ENCODE peak calls at places on chromosomes 11 and 22, in five cellular contexts. F is hepatocyte, B is HCT116, X is GM23338, Z is MM.1S. I is an unnamed sample.
A peak's percentile ranks its signal among the peaks of the same experiment; 100 is the strongest.

GRCh38 chr22:19041403-19042074 is 80.7 kb downstream of the DGCR2 start:
- DNase-seq in F (no peak), B (no peak), X (no peak), Z (no peak), I (no peak)

GRCh38 chr22:44532466-44533025 is 34.5 kb upstream of the RTL6 start:
- DNase-seq in F (no peak), B (no peak), X (no peak), Z (no peak), I (no peak)

GRCh38 chr22:49207008-49207775 is 620.5 kb downstream of the BRD1 start:
- DNase-seq in F (no peak), B (no peak), X (no peak), Z (no peak), I (no peak)

GRCh38 chr11:29231991-29232390 is 784.8 kb downstream of the KCNA4 start:
- DNase-seq in F (no peak), B (no peak), X (no peak), Z (no peak), I (no peak)

GRCh38 chr11:77278595-77279506 is 22.6 kb downstream of the GDPD4 start:
- DNase-seq in F (no peak), B (no peak), X (no peak), Z (no peak), I (no peak)

GRCh38 chr22:50260801-50261614 is 475 bp downstream of the MAPK12 start:
- DNase-seq in F (peak; percentile 74), B (no peak), X (peak; percentile 59), Z (peak; percentile 54), I (peak; percentile 68)

GRCh38 chr22:45696227-45696626 is 24.6 kb downstream of the ATXN10 start:
- DNase-seq in F (no peak), B (no peak), X (no peak), Z (no peak), I (no peak)

GRCh38 chr11:58616594-58616993 is 5.9 kb upstream of the CNTF start:
- DNase-seq in F (peak; percentile 23), B (no peak), X (no peak), Z (no peak), I (no peak)

GRCh38 chr22:42800731-42801536 is 56.1 kb downstream of the ARFGAP3 start:
- DNase-seq in F (no peak), B (no peak), X (no peak), Z (no peak), I (no peak)

GRCh38 chr11:73198677-73199076 is 19.4 kb upstream of the P2RY2 start:
- DNase-seq in F (peak; percentile 81), B (peak; percentile 45), X (peak; percentile 79), Z (no peak), I (no peak)

GRCh38 chr11:122089111-122089510 is 26.9 kb downstream of the BLID start:
- DNase-seq in F (no peak), B (no peak), X (no peak), Z (no peak), I (no peak)

GRCh38 chr11:68509105-68509504 is 48.6 kb downstream of the PPP6R3 start:
- DNase-seq in F (no peak), B (no peak), X (peak; percentile 28), Z (no peak), I (no peak)

GRCh38 chr11:113331988-113332387 is 17.6 kb downstream of the TTC12 start:
- DNase-seq in F (no peak), B (no peak), X (no peak), Z (no peak), I (no peak)

GRCh38 chr11:8477680-8478079 is 116.3 kb downstream of the STK33 start:
- DNase-seq in F (no peak), B (no peak), X (no peak), Z (peak; percentile 30), I (no peak)

GRCh38 chr22:22882033-22882717 is 5.4 kb upstream of the IGLL5 start:
- DNase-seq in F (no peak), B (no peak), X (peak; percentile 5), Z (peak; percentile 81), I (no peak)
- H3K4me1 ChIP-seq in F (no peaks in the 10 kb centered on the region), B (no peaks in the 10 kb centered on the region), X (no peaks in the 10 kb centered on the region), Z (peaks cover 60% of the 10 kb centered on the region), I (peaks cover 89% of the 10 kb centered on the region)

GRCh38 chr22:22691055-22691454 is 46.6 kb downstream of the GGTLC2 start:
- DNase-seq in F (no peak), B (no peak), X (no peak), Z (no peak), I (no peak)
- TF ChIP-seq CTCF in F (no peak), B (no peak), X (no peak), Z (no peak), I (no peak)

DNA sequence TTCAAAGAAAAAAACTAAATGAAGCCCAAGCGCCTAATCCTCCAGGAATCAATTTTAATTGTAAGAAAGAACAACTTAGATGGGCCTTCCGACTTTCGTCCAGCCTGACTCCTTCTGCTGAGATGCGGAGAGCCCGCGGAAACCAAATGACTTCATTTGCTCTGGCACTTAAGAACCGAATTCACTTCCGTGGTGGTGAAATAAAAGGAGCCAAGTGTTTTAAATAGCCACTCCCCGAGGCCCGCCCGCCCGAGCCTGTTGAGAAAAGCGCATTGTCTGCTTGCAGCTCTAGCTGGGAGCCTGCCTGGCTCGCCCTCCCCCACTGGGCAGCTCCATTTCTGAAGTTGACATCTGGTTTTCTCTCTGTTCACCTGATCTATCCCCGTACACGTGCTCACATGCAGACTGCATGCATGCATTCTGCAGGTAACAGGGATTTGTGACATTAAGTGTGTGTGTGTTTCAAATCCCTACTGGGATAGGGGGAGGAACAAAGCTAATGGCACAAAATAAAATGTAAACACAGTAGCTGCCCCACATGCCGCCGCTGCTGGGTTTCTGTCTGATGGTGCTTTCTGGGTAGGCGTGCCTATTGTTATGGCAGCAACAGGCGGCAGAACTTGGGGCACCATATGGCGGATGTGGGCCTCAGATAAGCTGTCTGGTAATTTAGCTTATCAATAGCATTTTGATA is 6.2 kb downstream of the TEAD1 start:
- DNase-seq in F (peak; percentile 90), B (no peak), X (peak; percentile 97), Z (peak; percentile 76), I (no peak)
- TF ChIP-seq EZH2phosphoT487 in F (no peak), B (no peak), X (no peak), Z (no peak), I (no peak)

GRCh38 chr22:35380537-35381423 is at the start of gene HMOX1:
- DNase-seq in F (peak; percentile 96), B (peak; percentile 51), X (peak; percentile 91), Z (peak; percentile 88), I (peak; percentile 51)
- H3K4me1 ChIP-seq in F (peaks cover 52% of the 10 kb centered on the region), B (peaks cover 56% of the 10 kb centered on the region), X (peaks cover 61% of the 10 kb centered on the region), Z (peaks cover 27% of the 10 kb centered on the region), I (peaks cover 56% of the 10 kb centered on the region)

DNA sequence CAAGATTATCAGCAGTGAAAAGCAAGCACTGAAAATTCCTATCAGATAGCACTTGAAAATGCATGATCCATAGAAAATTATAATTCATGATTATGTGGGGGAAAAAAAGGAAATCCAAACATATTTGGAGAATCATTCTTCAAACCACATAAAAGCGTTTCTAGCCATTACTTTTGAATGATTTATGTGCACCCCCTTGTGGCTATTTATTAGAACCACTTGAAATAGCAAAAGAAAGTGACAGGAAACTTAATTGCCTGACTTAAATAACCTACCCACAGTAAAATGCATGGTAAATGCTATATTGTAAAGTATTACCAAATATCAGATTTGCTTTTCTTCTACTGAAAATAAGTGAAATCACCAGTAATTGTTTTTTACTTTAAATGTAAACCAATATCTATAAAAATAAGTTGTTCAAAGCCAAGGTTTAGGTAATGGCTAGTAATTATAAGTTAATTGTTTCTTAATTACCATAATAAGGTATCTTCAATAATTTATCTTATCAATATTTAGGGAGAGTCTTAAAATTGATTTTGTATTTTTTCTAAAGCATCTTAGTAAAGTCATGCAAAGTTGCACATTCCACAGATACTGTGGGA is 168.5 kb downstream of the ARHGAP42 start:
- DNase-seq in F (peak; percentile 70), B (peak; percentile 52), X (peak; percentile 81), Z (peak; percentile 65), I (peak; percentile 39)
- TF ChIP-seq CTCF in F (peak; percentile 74), B (peak; percentile 49), X (peak; percentile 90), Z (peak; percentile 65), I (peak; percentile 79)

DNA sequence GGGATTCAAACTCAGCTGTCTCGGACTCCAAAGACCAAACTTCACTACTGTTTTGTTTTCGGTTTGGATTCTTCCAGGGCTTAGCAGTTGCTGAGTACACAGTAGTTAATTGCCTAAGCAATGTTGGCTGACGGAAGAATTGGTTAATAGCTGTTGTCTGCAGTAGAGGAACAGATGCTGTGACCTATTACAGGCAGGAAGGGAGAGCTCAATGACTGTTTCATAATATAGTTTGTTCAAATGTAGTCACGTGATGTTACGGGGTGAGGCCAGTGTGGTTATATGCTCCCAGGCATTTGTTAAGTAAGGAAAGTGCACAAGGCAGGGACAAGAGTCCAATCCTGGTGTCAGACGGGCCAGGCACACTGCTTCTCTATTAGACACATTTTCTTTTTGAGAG is 222.6 kb upstream of the CCDC90B start:
- DNase-seq in F (peak; percentile 79), B (no peak), X (no peak), Z (no peak), I (no peak)
- TF ChIP-seq EZH2phosphoT487 in F (no peak), B (no peak), X (no peak), Z (no peak), I (no peak)

DNA sequence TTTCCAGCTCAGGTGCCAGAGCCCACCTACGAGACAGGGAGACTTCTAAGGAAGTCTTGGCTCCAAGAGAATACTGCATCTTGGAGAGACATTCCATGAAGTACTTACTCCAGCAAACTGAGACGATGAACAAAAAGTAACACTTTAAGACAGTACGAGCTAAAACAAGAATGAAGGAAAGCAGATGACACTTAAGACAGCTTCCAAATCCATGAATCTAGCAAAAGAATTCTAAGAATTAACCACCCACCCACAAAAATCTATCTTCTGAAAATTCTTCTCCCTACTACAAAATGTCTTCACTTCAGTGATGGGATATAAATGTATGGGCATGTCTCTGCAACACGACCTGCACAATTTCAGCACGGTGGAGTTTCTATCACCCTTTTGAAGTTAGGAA is 132.9 kb downstream of the C11orf58 start:
- DNase-seq in F (no peak), B (no peak), X (no peak), Z (no peak), I (no peak)
- H3K4me1 ChIP-seq in F (peaks cover 5% of the 10 kb centered on the region), B (no peaks in the 10 kb centered on the region), X (no peaks in the 10 kb centered on the region), Z (peaks cover 9% of the 10 kb centered on the region), I (no peaks in the 10 kb centered on the region)

GRCh38 chr11:62169448-62169847 is 20.6 kb upstream of the SCGB1D1 start:
- DNase-seq in F (no peak), B (no peak), X (no peak), Z (no peak), I (no peak)
- TF ChIP-seq CTCF in F (no peak), B (no peak), X (no peak), Z (no peak), I (no peak)

I was measured in OCI-LY7.